ENCODE peak calls at places on chromosomes 13 and 19, in five cellular contexts. One of them, this sample, is unnamed.

GRCh38 chr13:46039421-46040036 is 13.0 kb downstream of the ZC3H13 start:
- DNase-seq in RWPE1: no peak
- DNase-seq in left lung: no peak
- DNase-seq in foreskin keratinocyte: no peak
- DNase-seq in IMR-90: peak
- DNase-seq in this sample: no peak

GRCh38 chr13:24083722-24084421 is 76.6 kb upstream of the SPATA13 start:
- DNase-seq in RWPE1: no peak
- DNase-seq in left lung: no peak
- DNase-seq in foreskin keratinocyte: no peak
- DNase-seq in IMR-90: no peak
- DNase-seq in this sample: no peak

GRCh38 chr13:110275931-110276552 is 30.9 kb downstream of the COL4A1 start:
- DNase-seq in RWPE1: no peak
- DNase-seq in left lung: no peak
- DNase-seq in foreskin keratinocyte: no peak
- DNase-seq in IMR-90: no peak
- DNase-seq in this sample: no peak

GRCh38 chr19:33518541-33518940 is 3.0 kb downstream of the PEPD start:
- DNase-seq in RWPE1: no peak
- DNase-seq in left lung: no peak
- DNase-seq in foreskin keratinocyte: no peak
- DNase-seq in IMR-90: no peak
- DNase-seq in this sample: no peak

GRCh38 chr13:112760440-112760839 is 70.6 kb downstream of the ATP11A start:
- DNase-seq in RWPE1: no peak
- DNase-seq in left lung: no peak
- DNase-seq in foreskin keratinocyte: no peak
- DNase-seq in IMR-90: peak
- DNase-seq in this sample: no peak

GRCh38 chr13:47215741-47216140 is 318.9 kb upstream of the HTR2A start:
- DNase-seq in RWPE1: peak
- DNase-seq in left lung: no peak
- DNase-seq in foreskin keratinocyte: peak
- DNase-seq in IMR-90: peak
- DNase-seq in this sample: peak

GRCh38 chr19:33640773-33641172 is 19.0 kb downstream of the CHST8 start:
- DNase-seq in RWPE1: no peak
- DNase-seq in left lung: no peak
- DNase-seq in foreskin keratinocyte: no peak
- DNase-seq in IMR-90: no peak
- DNase-seq in this sample: no peak

GRCh38 chr19:39335168-39335567 is 675 bp downstream of the GMFG start:
- DNase-seq in RWPE1: no peak
- DNase-seq in left lung: no peak
- DNase-seq in foreskin keratinocyte: no peak
- DNase-seq in IMR-90: no peak
- DNase-seq in this sample: no peak

GRCh38 chr13:19633340-19634128 is at the start of gene MPHOSPH8:
- DNase-seq in RWPE1: peak
- DNase-seq in left lung: peak
- DNase-seq in foreskin keratinocyte: peak
- DNase-seq in IMR-90: peak
- DNase-seq in this sample: peak

GRCh38 chr19:49848938-49849337 is 2.0 kb upstream of the PTOV1 start:
- DNase-seq in RWPE1: no peak
- DNase-seq in left lung: no peak
- DNase-seq in foreskin keratinocyte: no peak
- DNase-seq in IMR-90: no peak
- DNase-seq in this sample: no peak

GRCh38 chr13:114015608-114016295 is 41.9 kb upstream of the C13orf46 start:
- DNase-seq in RWPE1: peak
- DNase-seq in left lung: no peak
- DNase-seq in foreskin keratinocyte: peak
- DNase-seq in IMR-90: peak
- DNase-seq in this sample: no peak

GRCh38 chr13:114018461-114019055 is 44.7 kb upstream of the C13orf46 start:
- DNase-seq in RWPE1: no peak
- DNase-seq in left lung: no peak
- DNase-seq in foreskin keratinocyte: no peak
- DNase-seq in IMR-90: no peak
- DNase-seq in this sample: no peak

GRCh38 chr13:114016321-114017027 is 42.6 kb upstream of the C13orf46 start:
- DNase-seq in RWPE1: no peak
- DNase-seq in left lung: no peak
- DNase-seq in foreskin keratinocyte: no peak
- DNase-seq in IMR-90: no peak
- DNase-seq in this sample: no peak

GRCh38 chr13:114017966-114018365 is 44.1 kb upstream of the C13orf46 start:
- DNase-seq in RWPE1: no peak
- DNase-seq in left lung: no peak
- DNase-seq in foreskin keratinocyte: no peak
- DNase-seq in IMR-90: no peak
- DNase-seq in this sample: no peak

DNA sequence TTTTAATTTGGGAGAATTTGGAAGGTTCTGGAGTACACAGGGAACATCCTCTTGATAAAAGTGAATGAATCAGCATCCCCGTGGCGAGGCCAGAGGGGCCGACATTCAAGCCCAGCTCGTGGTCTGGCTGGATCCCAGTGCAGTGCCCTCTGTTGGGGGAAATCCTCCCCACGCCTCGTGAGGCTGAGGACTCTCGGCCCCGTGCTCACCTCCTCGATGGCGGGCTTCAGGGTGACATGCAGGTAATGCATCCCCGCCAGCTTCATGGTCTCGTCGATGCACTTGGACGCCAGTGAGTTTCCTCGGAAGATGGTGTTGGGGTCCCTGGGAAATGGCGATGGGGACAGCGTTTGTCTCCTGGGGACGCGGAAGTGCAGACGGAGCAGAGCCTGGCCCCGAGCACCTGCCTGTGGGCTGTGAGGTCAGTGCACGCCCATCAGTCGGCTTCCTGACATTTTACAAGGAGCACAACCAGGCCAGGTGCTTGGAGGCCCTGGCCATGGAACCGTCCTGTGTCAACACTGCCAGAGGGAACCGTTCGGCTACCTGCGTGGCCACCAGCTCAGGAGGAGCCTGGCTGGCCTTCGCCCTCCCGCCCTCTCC is 43.3 kb upstream of the C13orf46 start:
- DNase-seq in RWPE1: no peak
- DNase-seq in left lung: no peak
- DNase-seq in foreskin keratinocyte: no peak
- DNase-seq in IMR-90: peak
- DNase-seq in this sample: peak
- TF ChIP-seq CTCF in RWPE1: no peak
- TF ChIP-seq CTCF in left lung: no peak
- TF ChIP-seq CTCF in foreskin keratinocyte: peak
- TF ChIP-seq CTCF in IMR-90: peak
- TF ChIP-seq CTCF in this sample: peak

DNA sequence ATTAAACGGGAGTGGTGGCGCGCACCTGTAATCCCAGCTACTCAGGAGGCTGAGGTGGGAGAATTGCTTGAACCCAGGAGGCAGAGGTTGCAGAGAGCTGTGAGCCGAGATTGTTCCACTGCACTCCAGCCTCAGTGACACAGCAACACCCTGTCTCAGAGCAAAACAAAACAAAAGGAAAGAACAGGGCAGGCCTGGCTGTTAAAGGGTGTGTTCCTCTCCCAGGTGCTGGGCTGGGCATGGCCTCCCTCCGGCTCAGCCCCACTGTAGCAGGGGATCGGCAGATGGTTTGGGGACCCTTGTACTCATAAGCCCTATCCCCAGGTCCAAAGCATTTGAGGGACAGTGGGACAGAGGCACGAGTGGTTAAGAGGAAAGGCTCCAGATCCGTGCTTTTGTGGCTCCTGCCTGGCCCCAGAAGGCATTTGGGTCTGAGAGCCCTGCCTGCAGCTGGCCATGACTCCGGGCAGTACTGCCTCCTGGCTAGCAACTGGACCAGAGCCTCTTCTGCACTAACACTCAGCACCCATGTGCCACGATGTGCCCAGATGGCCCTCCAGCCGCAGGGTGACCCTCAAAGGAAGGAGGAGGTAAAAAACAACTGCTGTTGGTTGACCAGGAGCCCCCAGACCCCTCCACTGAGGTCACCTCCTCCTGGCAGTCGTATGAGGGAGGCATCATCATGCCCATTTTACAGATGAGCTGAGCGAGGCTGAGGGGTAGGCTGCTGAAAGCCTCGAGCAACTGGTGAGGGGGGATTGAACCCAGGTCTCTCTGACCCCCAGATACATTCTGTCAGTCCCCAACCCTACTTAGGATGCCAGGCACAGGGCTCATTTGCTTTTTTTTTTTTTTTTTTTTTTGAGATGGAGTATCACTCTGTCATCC is 10.0 kb downstream of the RFX1 start:
- DNase-seq in RWPE1: no peak
- DNase-seq in left lung: no peak
- DNase-seq in foreskin keratinocyte: no peak
- DNase-seq in IMR-90: no peak
- DNase-seq in this sample: no peak
- TF ChIP-seq CTCF in RWPE1: no peak
- TF ChIP-seq CTCF in left lung: no peak
- TF ChIP-seq CTCF in foreskin keratinocyte: no peak
- TF ChIP-seq CTCF in IMR-90: no peak
- TF ChIP-seq CTCF in this sample: no peak

DNA sequence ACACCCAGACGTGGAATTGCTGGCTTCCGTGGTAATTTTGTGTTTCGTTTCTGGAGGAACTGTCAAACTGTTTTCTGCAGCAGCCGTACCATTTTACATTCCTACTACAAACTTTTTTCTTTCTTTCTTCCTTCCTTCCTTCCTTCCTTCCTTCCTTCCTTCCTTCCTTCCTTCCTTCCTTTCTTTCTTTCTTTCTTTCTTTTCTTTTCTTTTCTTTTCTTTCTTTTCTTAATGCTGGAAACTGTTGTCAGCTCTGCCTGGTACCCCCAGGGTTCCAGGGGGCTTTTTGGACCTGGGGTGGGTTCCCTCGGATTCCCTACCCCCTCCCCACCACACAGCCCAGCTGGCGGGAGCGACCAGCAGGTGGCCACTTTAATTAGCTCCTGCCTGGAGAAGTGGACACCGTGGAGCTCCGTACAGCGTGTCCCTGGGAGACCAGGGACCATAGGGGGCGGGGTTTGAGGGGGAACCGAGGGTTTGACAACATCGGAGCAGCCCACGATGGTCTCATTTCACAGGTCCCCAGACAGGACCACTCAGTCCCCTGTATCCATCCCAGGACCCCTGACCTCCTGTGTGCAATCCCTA is 24.4 kb downstream of the CELF5 start:
- DNase-seq in RWPE1: no peak
- DNase-seq in left lung: no peak
- DNase-seq in foreskin keratinocyte: no peak
- DNase-seq in IMR-90: no peak
- DNase-seq in this sample: no peak
- TF ChIP-seq CTCF in RWPE1: no peak
- TF ChIP-seq CTCF in left lung: no peak
- TF ChIP-seq CTCF in foreskin keratinocyte: no peak
- TF ChIP-seq CTCF in IMR-90: no peak
- TF ChIP-seq CTCF in this sample: no peak

DNA sequence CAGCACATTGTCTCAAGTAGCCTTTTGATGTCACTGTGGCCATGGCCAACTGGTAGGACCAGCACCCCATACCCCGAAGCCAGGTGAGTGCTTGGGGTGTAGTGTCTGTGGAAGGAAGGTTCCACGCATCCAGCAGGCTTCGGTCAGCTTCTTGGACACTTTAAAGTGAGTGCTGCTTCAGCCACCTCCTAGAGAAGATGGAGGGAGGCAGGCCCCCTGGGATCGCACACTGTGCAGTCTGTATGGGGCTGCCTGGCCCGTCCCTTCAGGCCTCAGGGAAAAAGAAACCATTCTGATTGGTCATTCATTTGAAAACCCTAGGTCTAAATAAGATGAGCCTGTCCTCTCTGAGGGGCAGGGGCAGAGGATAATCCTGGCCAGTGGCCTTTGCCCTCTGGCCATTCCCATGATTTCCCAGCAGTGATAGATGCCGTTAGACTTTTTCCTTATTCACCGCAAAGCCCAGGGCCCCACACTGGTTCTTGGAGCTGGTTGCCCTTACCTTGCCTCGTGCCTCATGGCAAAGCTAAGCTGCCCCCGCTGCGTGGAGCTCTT is 30.7 kb downstream of the GATAD2A start:
- DNase-seq in RWPE1: no peak
- DNase-seq in left lung: no peak
- DNase-seq in foreskin keratinocyte: no peak
- DNase-seq in IMR-90: no peak
- DNase-seq in this sample: no peak
- TF ChIP-seq CTCF in RWPE1: no peak
- TF ChIP-seq CTCF in left lung: no peak
- TF ChIP-seq CTCF in foreskin keratinocyte: no peak
- TF ChIP-seq CTCF in IMR-90: no peak
- TF ChIP-seq CTCF in this sample: no peak

DNA sequence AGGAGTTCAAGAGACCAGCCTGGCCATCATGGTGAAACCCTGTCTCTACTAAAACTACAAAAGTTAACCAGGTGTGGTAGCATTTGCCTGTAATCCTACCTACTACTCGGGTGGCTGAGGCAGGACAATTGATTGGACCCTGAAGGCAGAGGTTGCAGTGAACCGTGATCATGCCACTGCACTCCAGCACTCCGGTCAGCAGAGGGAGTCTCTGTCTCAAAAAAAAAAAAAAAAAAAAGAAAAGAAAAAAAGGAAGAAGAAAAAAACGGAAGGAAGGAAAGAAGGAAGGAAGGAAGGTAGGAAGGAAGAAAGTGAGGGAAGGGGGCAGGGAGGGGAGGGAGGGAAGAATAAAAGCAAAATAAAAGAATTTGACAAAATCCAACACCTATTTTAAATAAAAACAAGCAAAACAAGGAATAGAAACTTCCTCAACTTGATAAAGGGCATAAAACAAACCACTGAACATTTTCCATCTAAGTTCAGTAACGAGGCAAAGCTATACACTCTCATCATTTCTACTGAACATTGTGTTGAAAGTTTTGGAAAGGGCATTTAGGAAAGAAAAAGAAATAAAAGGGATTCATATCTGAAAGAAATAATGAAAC is 411.6 kb upstream of the SLITRK5 start:
- DNase-seq in RWPE1: no peak
- DNase-seq in left lung: no peak
- DNase-seq in foreskin keratinocyte: no peak
- DNase-seq in IMR-90: no peak
- DNase-seq in this sample: no peak
- TF ChIP-seq CTCF in RWPE1: peak
- TF ChIP-seq CTCF in left lung: no peak
- TF ChIP-seq CTCF in foreskin keratinocyte: no peak
- TF ChIP-seq CTCF in IMR-90: peak
- TF ChIP-seq CTCF in this sample: peak

GRCh38 chr19:3285647-3286176 is 61.3 kb downstream of the CELF5 start:
- DNase-seq in RWPE1: no peak
- DNase-seq in left lung: no peak
- DNase-seq in foreskin keratinocyte: no peak
- DNase-seq in IMR-90: no peak
- DNase-seq in this sample: no peak

GRCh38 chr19:3283246-3283751 is 58.8 kb downstream of the CELF5 start:
- DNase-seq in RWPE1: no peak
- DNase-seq in left lung: no peak
- DNase-seq in foreskin keratinocyte: no peak
- DNase-seq in IMR-90: no peak
- DNase-seq in this sample: no peak

GRCh38 chr19:3282564-3282963 is 58.1 kb downstream of the CELF5 start:
- DNase-seq in RWPE1: no peak
- DNase-seq in left lung: no peak
- DNase-seq in foreskin keratinocyte: no peak
- DNase-seq in IMR-90: no peak
- DNase-seq in this sample: no peak

GRCh38 chr19:3284759-3285646 is 60.5 kb downstream of the CELF5 start:
- DNase-seq in RWPE1: peak
- DNase-seq in left lung: peak
- DNase-seq in foreskin keratinocyte: peak
- DNase-seq in IMR-90: peak
- DNase-seq in this sample: peak

GRCh38 chr19:3283886-3284657 is 59.6 kb downstream of the CELF5 start:
- DNase-seq in RWPE1: no peak
- DNase-seq in left lung: no peak
- DNase-seq in foreskin keratinocyte: no peak
- DNase-seq in IMR-90: no peak
- DNase-seq in this sample: no peak
- TF ChIP-seq CTCF in RWPE1: no peak
- TF ChIP-seq CTCF in left lung: no peak
- TF ChIP-seq CTCF in foreskin keratinocyte: no peak
- TF ChIP-seq CTCF in IMR-90: no peak
- TF ChIP-seq CTCF in this sample: no peak

This sample was measured in astrocyte of the spinal cord.